ENCODE peak calls at places on chromosomes 4 and X, in ten cellular contexts. One of them, this sample, is unnamed. For H3K9me3, the result is how much of the 10 kb centered on the place peaks cover.

GRCh38 chrX:110082156-110082555 is 79.2 kb downstream of the TMEM164 start:
- DNase-seq in spleen: no peak
- DNase-seq in hepatocyte: no peak
- DNase-seq in breast epithelium: no peak
- DNase-seq in pancreas: no peak
- DNase-seq in OCI-LY7: no peak
- DNase-seq in fibroblast of lung: peak
- DNase-seq in tibial artery: no peak
- DNase-seq in adrenal gland: no peak
- DNase-seq in heart right ventricle: no peak
- DNase-seq in this sample: no peak

GRCh38 chrX:119690921-119691716 is 1.8 kb downstream of the SEPTIN6 start:
- DNase-seq in OCI-LY7: no peak
- DNase-seq in tibial artery: no peak
- DNase-seq in spleen: no peak
- DNase-seq in fibroblast of lung: peak
- DNase-seq in adrenal gland: peak
- DNase-seq in heart right ventricle: no peak
- DNase-seq in hepatocyte: peak
- DNase-seq in breast epithelium: no peak
- DNase-seq in pancreas: no peak
- DNase-seq in this sample: no peak

GRCh38 chr4:110211007-110211769 is 12.8 kb upstream of the ELOVL6 start:
- DNase-seq in pancreas: no peak
- DNase-seq in fibroblast of lung: peak
- DNase-seq in adrenal gland: peak
- DNase-seq in tibial artery: no peak
- DNase-seq in OCI-LY7: peak
- DNase-seq in heart right ventricle: no peak
- DNase-seq in breast epithelium: no peak
- DNase-seq in spleen: no peak
- DNase-seq in hepatocyte: peak
- DNase-seq in this sample: no peak

GRCh38 chr4:119715490-119716445 is 87.2 kb upstream of the PDE5A start:
- DNase-seq in fibroblast of lung: no peak
- DNase-seq in heart right ventricle: no peak
- DNase-seq in spleen: no peak
- DNase-seq in breast epithelium: no peak
- DNase-seq in OCI-LY7: no peak
- DNase-seq in adrenal gland: no peak
- DNase-seq in tibial artery: no peak
- DNase-seq in hepatocyte: no peak
- DNase-seq in pancreas: no peak
- DNase-seq in this sample: no peak

GRCh38 chrX:40150503-40150902 is 52.7 kb upstream of the BCOR start:
- DNase-seq in fibroblast of lung: no peak
- DNase-seq in tibial artery: no peak
- DNase-seq in breast epithelium: no peak
- DNase-seq in adrenal gland: no peak
- DNase-seq in hepatocyte: no peak
- DNase-seq in spleen: no peak
- DNase-seq in heart right ventricle: no peak
- DNase-seq in pancreas: no peak
- DNase-seq in OCI-LY7: peak
- DNase-seq in this sample: no peak

GRCh38 chr4:168141733-168142132 is 49.4 kb downstream of the ANXA10 start:
- DNase-seq in pancreas: no peak
- DNase-seq in hepatocyte: no peak
- DNase-seq in adrenal gland: no peak
- DNase-seq in fibroblast of lung: no peak
- DNase-seq in breast epithelium: no peak
- DNase-seq in heart right ventricle: no peak
- DNase-seq in OCI-LY7: no peak
- DNase-seq in tibial artery: no peak
- DNase-seq in spleen: no peak
- DNase-seq in this sample: no peak

GRCh38 chr4:168743576-168743975 is 246.7 kb downstream of the PALLD start:
- DNase-seq in fibroblast of lung: peak
- DNase-seq in heart right ventricle: no peak
- DNase-seq in breast epithelium: no peak
- DNase-seq in hepatocyte: no peak
- DNase-seq in pancreas: no peak
- DNase-seq in adrenal gland: no peak
- DNase-seq in OCI-LY7: no peak
- DNase-seq in spleen: no peak
- DNase-seq in tibial artery: no peak
- DNase-seq in this sample: no peak

GRCh38 chrX:102892103-102892502 is 45.0 kb upstream of the RAB40AL start:
- DNase-seq in breast epithelium: no peak
- DNase-seq in pancreas: no peak
- DNase-seq in spleen: no peak
- DNase-seq in adrenal gland: no peak
- DNase-seq in fibroblast of lung: peak
- DNase-seq in heart right ventricle: no peak
- DNase-seq in hepatocyte: no peak
- DNase-seq in tibial artery: no peak
- DNase-seq in OCI-LY7: no peak
- DNase-seq in this sample: no peak

GRCh38 chrX:108019382-108019857 is 25.4 kb upstream of the VSIG1 start:
- DNase-seq in fibroblast of lung: no peak
- DNase-seq in OCI-LY7: no peak
- DNase-seq in heart right ventricle: no peak
- DNase-seq in adrenal gland: no peak
- DNase-seq in pancreas: no peak
- DNase-seq in breast epithelium: no peak
- DNase-seq in hepatocyte: no peak
- DNase-seq in spleen: no peak
- DNase-seq in tibial artery: no peak
- DNase-seq in this sample: no peak

GRCh38 chr4:186676531-186677158 is 47.0 kb downstream of the FAT1 start:
- DNase-seq in hepatocyte: peak
- DNase-seq in breast epithelium: no peak
- DNase-seq in adrenal gland: no peak
- DNase-seq in tibial artery: no peak
- DNase-seq in OCI-LY7: no peak
- DNase-seq in fibroblast of lung: peak
- DNase-seq in spleen: no peak
- DNase-seq in pancreas: no peak
- DNase-seq in heart right ventricle: no peak
- DNase-seq in this sample: no peak

DNA sequence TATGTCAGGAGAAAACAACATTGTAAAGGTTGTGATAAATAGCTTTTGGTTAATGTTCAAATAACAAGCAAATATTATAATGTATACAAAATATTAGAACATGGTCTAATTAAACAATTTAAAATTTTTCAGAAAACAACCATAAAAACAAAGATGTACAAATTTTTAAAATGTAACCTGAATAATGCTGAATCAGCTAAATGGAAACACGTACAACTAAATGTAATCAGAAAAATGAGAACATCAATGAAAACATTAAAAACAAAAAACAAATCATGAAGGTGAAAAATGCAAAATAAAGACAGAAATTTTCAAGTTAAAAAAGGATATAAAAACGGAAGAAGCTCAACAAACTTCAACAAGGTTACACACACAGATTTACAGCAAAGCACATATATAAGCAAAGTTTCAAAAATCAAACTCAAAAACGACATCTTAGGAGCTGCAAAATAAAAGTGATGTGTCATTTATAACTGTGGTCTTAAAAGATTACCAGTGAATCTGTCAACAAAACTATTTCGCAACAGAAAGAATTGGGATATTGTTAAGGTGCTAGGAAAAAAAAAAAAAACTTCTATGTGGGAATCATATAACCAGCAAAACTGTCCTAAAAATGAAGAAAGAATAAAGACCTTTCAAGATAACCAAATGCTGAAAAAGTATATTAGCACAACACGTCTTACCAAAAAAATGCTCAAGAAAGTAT is 31.8 kb downstream of the ZNF732 start:
- DNase-seq in pancreas: no peak
- DNase-seq in OCI-LY7: no peak
- DNase-seq in breast epithelium: no peak
- DNase-seq in hepatocyte: no peak
- DNase-seq in heart right ventricle: no peak
- DNase-seq in adrenal gland: no peak
- DNase-seq in fibroblast of lung: no peak
- DNase-seq in spleen: no peak
- DNase-seq in tibial artery: no peak
- DNase-seq in this sample: no peak
- H3K9me3 ChIP-seq in pancreas: under half
- H3K9me3 ChIP-seq in OCI-LY7: half or more
- H3K9me3 ChIP-seq in breast epithelium: half or more
- H3K9me3 ChIP-seq in hepatocyte: under half
- H3K9me3 ChIP-seq in heart right ventricle: half or more
- H3K9me3 ChIP-seq in adrenal gland: under half
- H3K9me3 ChIP-seq in fibroblast of lung: under half
- H3K9me3 ChIP-seq in spleen: half or more
- H3K9me3 ChIP-seq in tibial artery: under half
- H3K9me3 ChIP-seq in this sample: half or more

GRCh38 chr4:163654621-163655020 is 160.1 kb downstream of the TMA16 start:
- DNase-seq in pancreas: no peak
- DNase-seq in fibroblast of lung: no peak
- DNase-seq in tibial artery: no peak
- DNase-seq in spleen: no peak
- DNase-seq in OCI-LY7: no peak
- DNase-seq in hepatocyte: no peak
- DNase-seq in breast epithelium: no peak
- DNase-seq in adrenal gland: no peak
- DNase-seq in heart right ventricle: no peak
- DNase-seq in this sample: no peak

GRCh38 chr4:163651761-163652160 is 157.3 kb downstream of the TMA16 start:
- DNase-seq in breast epithelium: no peak
- DNase-seq in adrenal gland: no peak
- DNase-seq in OCI-LY7: no peak
- DNase-seq in spleen: no peak
- DNase-seq in tibial artery: no peak
- DNase-seq in hepatocyte: no peak
- DNase-seq in fibroblast of lung: no peak
- DNase-seq in pancreas: no peak
- DNase-seq in heart right ventricle: no peak
- DNase-seq in this sample: no peak

DNA sequence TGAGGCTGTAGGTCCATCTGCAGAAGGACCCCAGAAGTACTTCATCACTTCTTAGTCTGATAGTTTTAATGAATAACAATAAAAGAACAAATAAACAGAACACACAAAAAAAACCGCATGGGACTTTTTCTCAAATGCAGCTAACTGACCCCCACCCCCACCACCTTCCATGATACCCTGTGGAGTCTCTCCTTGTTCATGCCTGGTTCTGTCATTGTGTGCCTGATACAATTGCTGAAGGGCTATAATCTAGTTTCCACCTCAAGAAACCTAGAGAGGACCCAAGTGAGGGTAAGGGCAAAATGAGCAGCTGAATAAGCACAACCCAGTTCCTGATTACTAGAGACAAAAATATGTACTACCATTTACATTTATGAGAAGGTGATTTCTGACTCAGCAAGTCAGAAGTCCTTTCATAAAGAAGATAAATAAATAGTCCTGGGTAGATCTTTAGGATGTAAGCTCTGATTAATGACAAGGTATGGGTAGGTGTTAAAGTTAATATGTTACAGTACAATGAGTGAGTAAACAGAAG is 155.1 kb downstream of the TMA16 start:
- DNase-seq in spleen: no peak
- DNase-seq in pancreas: no peak
- DNase-seq in fibroblast of lung: no peak
- DNase-seq in heart right ventricle: no peak
- DNase-seq in hepatocyte: no peak
- DNase-seq in tibial artery: no peak
- DNase-seq in adrenal gland: no peak
- DNase-seq in OCI-LY7: no peak
- DNase-seq in breast epithelium: no peak
- DNase-seq in this sample: no peak
- H3K4me3 ChIP-seq in spleen: no peak
- H3K4me3 ChIP-seq in pancreas: no peak
- H3K4me3 ChIP-seq in fibroblast of lung: no peak
- H3K4me3 ChIP-seq in heart right ventricle: no peak
- H3K4me3 ChIP-seq in hepatocyte: no peak
- H3K4me3 ChIP-seq in tibial artery: no peak
- H3K4me3 ChIP-seq in adrenal gland: no peak
- H3K4me3 ChIP-seq in OCI-LY7: no peak
- H3K4me3 ChIP-seq in breast epithelium: no peak
- H3K4me3 ChIP-seq in this sample: no peak

DNA sequence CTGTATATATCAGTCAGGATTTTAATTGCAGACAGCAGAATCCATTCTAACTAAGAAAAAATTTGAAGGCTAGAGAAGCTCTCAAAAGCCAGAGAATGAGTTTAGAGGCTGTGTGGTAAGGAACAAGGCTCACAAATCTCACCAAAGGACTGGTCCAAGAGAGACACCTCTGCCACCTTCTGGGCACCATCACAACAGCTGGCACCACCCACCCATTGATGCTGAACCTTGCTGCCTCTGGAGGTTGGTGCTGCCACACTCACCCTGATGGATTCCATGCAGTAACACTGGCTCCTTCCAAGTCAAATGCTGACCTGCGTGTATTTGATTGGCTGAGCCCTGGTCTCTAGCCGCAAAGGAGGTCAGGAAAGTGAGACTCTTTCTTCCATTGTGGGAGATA is 100.8 kb downstream of the BEND2 start:
- DNase-seq in hepatocyte: no peak
- DNase-seq in adrenal gland: no peak
- DNase-seq in spleen: no peak
- DNase-seq in OCI-LY7: no peak
- DNase-seq in heart right ventricle: no peak
- DNase-seq in tibial artery: no peak
- DNase-seq in breast epithelium: no peak
- DNase-seq in pancreas: no peak
- DNase-seq in fibroblast of lung: no peak
- DNase-seq in this sample: no peak
- TF ChIP-seq CTCF in hepatocyte: no peak
- TF ChIP-seq CTCF in adrenal gland: no peak
- TF ChIP-seq CTCF in spleen: no peak
- TF ChIP-seq CTCF in OCI-LY7: no peak
- TF ChIP-seq CTCF in heart right ventricle: no peak
- TF ChIP-seq CTCF in tibial artery: no peak
- TF ChIP-seq CTCF in breast epithelium: no peak
- TF ChIP-seq CTCF in pancreas: no peak
- TF ChIP-seq CTCF in fibroblast of lung: no peak
- TF ChIP-seq CTCF in this sample: peak

DNA sequence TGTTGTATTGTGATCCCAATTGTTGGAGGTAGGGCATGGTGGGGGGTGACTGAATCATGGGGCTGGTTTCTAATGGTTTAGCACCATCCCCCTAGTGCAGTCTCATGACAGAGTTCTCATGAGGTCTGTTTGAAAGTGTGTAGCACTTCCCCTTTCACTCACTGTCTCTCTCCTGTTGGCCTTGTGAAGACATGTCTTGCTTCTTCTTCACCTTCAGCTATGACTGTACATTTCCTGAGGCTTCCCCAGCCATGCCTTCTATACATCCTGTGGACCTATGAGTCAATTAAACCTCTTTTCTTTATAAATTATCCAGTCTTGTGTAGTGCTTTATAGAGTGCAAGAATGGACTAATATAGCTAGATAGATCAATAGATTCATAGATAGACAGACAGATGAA is 230.0 kb downstream of the MAGEE1 start:
- DNase-seq in OCI-LY7: no peak
- DNase-seq in spleen: no peak
- DNase-seq in fibroblast of lung: no peak
- DNase-seq in heart right ventricle: no peak
- DNase-seq in hepatocyte: no peak
- DNase-seq in tibial artery: no peak
- DNase-seq in pancreas: no peak
- DNase-seq in breast epithelium: no peak
- DNase-seq in adrenal gland: no peak
- DNase-seq in this sample: no peak
- H3K9me3 ChIP-seq in OCI-LY7: under half
- H3K9me3 ChIP-seq in spleen: under half
- H3K9me3 ChIP-seq in fibroblast of lung: under half
- H3K9me3 ChIP-seq in heart right ventricle: under half
- H3K9me3 ChIP-seq in hepatocyte: under half
- H3K9me3 ChIP-seq in tibial artery: under half
- H3K9me3 ChIP-seq in pancreas: under half
- H3K9me3 ChIP-seq in breast epithelium: under half
- H3K9me3 ChIP-seq in adrenal gland: under half
- H3K9me3 ChIP-seq in this sample: under half

This sample was measured in RWPE2.